ENCODE peak calls at places on chromosomes 12 and 14, in ten cellular contexts. S, A, R, G, O, D, Z, L, Q and B are unnamed samples.

GRCh38 chr12:75692883-75693282 is 181.5 kb upstream of the KRR1 start:
- DNase-seq in D (no peak), R (no peak), O (peak), S (peak), L (no peak), G (no peak), A (no peak), Q (no peak), Z (no peak), B (no peak)

GRCh38 chr12:67434653-67435375 is 165.7 kb downstream of the CAND1 start:
- DNase-seq in Q (peak), L (peak), A (no peak), D (no peak), R (no peak), G (no peak), Z (no peak), O (peak), S (peak), B (no peak)

GRCh38 chr12:124758266-124759200 is 105.1 kb downstream of the SCARB1 start:
- DNase-seq in R (no peak), L (no peak), S (no peak), Z (no peak), O (no peak), Q (no peak), D (peak), A (no peak), G (no peak), B (no peak)

GRCh38 chr12:101040936-101041335 is 169.1 kb downstream of the SLC5A8 start:
- DNase-seq in D (no peak), G (no peak), S (peak), O (peak), Z (no peak), L (no peak), R (no peak), A (no peak), Q (no peak), B (no peak)

GRCh38 chr12:3231399-3231876 is 154.3 kb downstream of the TSPAN9 start:
- DNase-seq in G (peak), Q (no peak), A (no peak), R (peak), S (peak), Z (no peak), D (peak), O (no peak), L (no peak), B (no peak)

GRCh38 chr14:70804556-70805162 is 4.7 kb downstream of the MAP3K9 start:
- DNase-seq in G (peak), A (no peak), D (no peak), Q (no peak), S (no peak), R (peak), L (no peak), O (peak), Z (no peak), B (no peak)

GRCh38 chr12:47935196-47935595 is 28.2 kb upstream of the TMEM106C start:
- DNase-seq in R (no peak), Q (peak), G (peak), Z (no peak), A (no peak), S (peak), D (no peak), O (peak), L (peak), B (peak)

GRCh38 chr12:64806593-64806992 is 17.9 kb upstream of the TBC1D30 start:
- DNase-seq in G (no peak), Q (peak), D (no peak), L (no peak), A (no peak), S (peak), R (no peak), O (peak), Z (no peak), B (no peak)

GRCh38 chr12:19402743-19403400 is 36.4 kb upstream of the AEBP2 start:
- DNase-seq in L (no peak), A (no peak), Q (no peak), G (peak), Z (peak), D (no peak), R (no peak), S (no peak), O (peak), B (no peak)

GRCh38 chr12:53176750-53177149 is 3.8 kb upstream of the ZNF740 start:
- DNase-seq in S (no peak), A (no peak), Q (no peak), O (no peak), D (no peak), L (no peak), Z (no peak), G (no peak), R (no peak), B (no peak)

GRCh38 chr14:49857427-49858003 is 4.9 kb upstream of the NEMF start:
- DNase-seq in Q (peak), L (no peak), Z (no peak), D (no peak), O (no peak), R (no peak), G (peak), A (no peak), S (no peak), B (no peak)

GRCh38 chr14:69982220-69982795 is 103.1 kb downstream of the SMOC1 start:
- DNase-seq in L (no peak), A (no peak), G (no peak), R (no peak), S (peak), Q (no peak), D (no peak), O (no peak), Z (no peak), B (no peak)

GRCh38 chr12:79690606-79691298 is at the start of gene PAWR:
- DNase-seq in D (peak), L (no peak), A (peak), S (peak), R (peak), G (peak), Z (peak), Q (peak), O (peak), B (peak)
- TF ChIP-seq CTCF in D (no peak), L (peak), A (peak), S (no peak), R (no peak), G (no peak), Z (no peak), Q (no peak), O (no peak), B (peak)

GRCh38 chr12:11624126-11624525 is 25.3 kb upstream of the ETV6 start:
- DNase-seq in Q (no peak), G (no peak), O (no peak), D (no peak), A (no peak), R (no peak), L (no peak), Z (no peak), S (no peak), B (no peak)

GRCh38 chr12:11621797-11622423 is 27.6 kb upstream of the ETV6 start:
- DNase-seq in S (peak), D (no peak), Z (peak), O (peak), L (no peak), G (no peak), R (peak), Q (no peak), A (no peak), B (peak)

GRCh38 chr12:11623382-11623781 is 26.1 kb upstream of the ETV6 start:
- DNase-seq in D (no peak), S (no peak), G (no peak), R (no peak), Z (no peak), Q (no peak), A (no peak), L (no peak), O (peak), B (no peak)

GRCh38 chr12:11628353-11628752 is 21.1 kb upstream of the ETV6 start:
- DNase-seq in L (no peak), S (no peak), D (no peak), A (no peak), Z (no peak), O (no peak), Q (no peak), G (no peak), R (no peak), B (no peak)

DNA sequence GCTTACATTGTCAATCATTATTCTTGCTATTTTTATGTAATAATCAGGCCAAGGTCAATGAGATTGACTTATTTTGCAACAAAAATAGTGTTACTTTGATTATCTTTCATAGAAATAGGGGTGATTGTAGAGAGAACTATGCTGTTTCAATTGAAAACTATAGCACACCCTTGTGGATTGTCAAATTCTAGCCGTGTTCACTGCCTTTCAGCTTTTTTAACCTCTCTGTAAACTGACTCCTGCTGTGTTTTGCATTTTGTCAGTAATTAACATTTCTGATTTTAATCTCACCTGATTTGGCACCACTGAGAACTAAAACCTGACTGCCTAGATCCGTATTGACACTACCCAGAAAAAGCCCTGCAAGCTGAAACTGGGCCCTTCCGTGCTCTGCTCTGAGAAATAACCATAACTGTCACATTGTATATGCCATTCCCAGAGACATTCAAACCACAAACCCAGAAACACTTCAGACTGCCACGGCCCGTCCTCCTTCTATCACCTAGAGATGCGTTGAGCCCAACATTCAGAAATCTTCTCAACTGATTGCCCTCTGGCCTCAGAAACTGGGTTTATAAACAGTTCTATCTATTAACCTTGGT is 26.6 kb upstream of the ETV6 start:
- DNase-seq in D (no peak), Z (no peak), R (peak), S (no peak), G (peak), A (peak), L (no peak), O (no peak), Q (no peak), B (no peak)
- TF ChIP-seq CTCF in D (no peak), Z (no peak), R (peak), S (peak), G (peak), A (peak), L (peak), O (peak), Q (peak), B (no peak)

GRCh38 chr12:6689000-6689882 is at the start of gene ZNF384:
- DNase-seq in L (peak), D (peak), Z (peak), Q (peak), A (peak), R (peak), O (peak), G (peak), S (peak), B (peak)
- TF ChIP-seq CTCF in L (no peak), D (no peak), Z (peak), Q (peak), A (no peak), R (no peak), O (no peak), G (peak), S (no peak), B (peak)

GRCh38 chr12:117023998-117024960 is 74.9 kb downstream of the TESC start:
- DNase-seq in D (no peak), R (no peak), Z (no peak), L (no peak), Q (no peak), A (no peak), S (no peak), G (no peak), O (no peak), B (no peak)

GRCh38 chr12:117026921-117027250 is 72.3 kb downstream of the TESC start:
- DNase-seq in A (no peak), L (no peak), Z (no peak), D (no peak), O (no peak), G (no peak), Q (no peak), S (no peak), R (no peak), B (no peak)

GRCh38 chr12:117026343-117026742 is 72.9 kb downstream of the TESC start:
- DNase-seq in Q (no peak), R (no peak), G (no peak), S (no peak), O (no peak), A (no peak), L (no peak), D (no peak), Z (no peak), B (no peak)

GRCh38 chr12:117024961-117025480 is 74.2 kb downstream of the TESC start:
- DNase-seq in A (no peak), O (no peak), S (no peak), R (no peak), Z (no peak), Q (no peak), G (no peak), L (no peak), D (no peak), B (peak)

DNA sequence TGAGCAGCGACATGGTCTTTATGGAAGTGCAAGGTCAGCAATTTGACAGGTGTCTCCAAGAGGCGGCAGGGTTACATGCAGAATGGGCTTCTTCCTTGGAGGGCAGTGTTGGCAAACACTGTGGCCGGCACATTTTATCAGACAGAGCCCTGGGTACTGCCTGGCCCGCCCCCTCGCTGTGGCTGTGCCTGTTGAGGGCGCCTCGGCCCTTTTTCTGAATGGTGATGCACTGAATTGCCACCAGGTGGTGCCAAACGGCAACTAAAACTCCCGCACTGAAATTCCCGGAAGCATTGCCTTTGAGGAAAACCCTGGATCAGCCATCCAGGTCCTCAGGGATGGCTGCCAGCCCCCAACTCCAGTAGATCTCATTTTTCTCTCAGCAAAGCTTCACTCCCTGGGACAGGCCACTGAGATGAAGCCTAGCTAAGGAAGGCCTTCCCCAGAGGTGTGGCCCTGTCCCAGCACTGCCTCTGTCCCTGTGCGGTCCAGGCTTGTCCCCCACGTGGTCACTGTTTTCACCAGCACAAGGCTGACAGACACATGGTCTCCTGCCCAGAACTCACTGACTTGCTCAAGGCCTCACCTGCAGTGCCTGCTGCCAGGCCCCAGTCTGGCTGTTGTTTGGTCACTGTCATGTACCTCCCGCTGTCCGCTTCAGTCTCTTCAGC is 73.6 kb downstream of the TESC start:
- DNase-seq in S (peak), R (peak), O (peak), G (peak), L (no peak), Z (peak), D (peak), Q (peak), A (peak), B (peak)
- TF ChIP-seq CTCF in S (peak), R (peak), O (peak), G (peak), L (peak), Z (peak), D (peak), Q (peak), A (peak), B (peak)

GRCh38 chr12:9049520-9050133 is 60.3 kb downstream of the KLRG1 start:
- DNase-seq in O (peak), S (peak), G (peak), R (peak), Q (peak), Z (peak), D (peak), L (peak), A (peak), B (no peak)
- TF ChIP-seq CTCF in O (peak), S (peak), G (peak), R (peak), Q (peak), Z (no peak), D (peak), L (peak), A (peak), B (no peak)

GRCh38 chr12:86186449-86186848 is 69.7 kb downstream of the MGAT4C start:
- DNase-seq in O (no peak), R (peak), Z (no peak), D (no peak), Q (no peak), A (no peak), S (peak), L (no peak), G (no peak), B (no peak)
- TF ChIP-seq CTCF in O (peak), R (peak), Z (no peak), D (no peak), Q (no peak), A (peak), S (peak), L (no peak), G (peak), B (no peak)

GRCh38 chr12:49750027-49750977 is 8.9 kb downstream of the TMBIM6 start:
- DNase-seq in A (no peak), R (peak), L (peak), D (no peak), Z (no peak), S (peak), G (peak), O (peak), Q (peak), B (no peak)
- TF ChIP-seq CTCF in A (no peak), R (no peak), L (no peak), D (no peak), Z (no peak), S (no peak), G (no peak), O (no peak), Q (no peak), B (no peak)

GRCh38 chr12:12562585-12563245 is at the start of gene DUSP16:
- DNase-seq in A (peak), S (peak), O (peak), R (peak), L (peak), G (peak), Q (peak), D (peak), Z (peak), B (peak)
- TF ChIP-seq CTCF in A (peak), S (no peak), O (no peak), R (no peak), L (no peak), G (no peak), Q (no peak), D (no peak), Z (no peak), B (no peak)